ENCODE peak calls at places on chromosomes 4 and X, in ten cellular contexts. R is BE2C; L is foreskin fibroblast; T is glutamatergic neuron; O is heart right ventricle; A is RPMI7951; G is Peyer's patch; Q is germinal center; H is activated CD4-positive, alpha-beta T cell treated with anti-CD3 and anti-CD28 coated beads, Interleukin-2, amount 50 U/mL, for 4 hours; V is GOT3. J is an unnamed sample.
A peak's percentile ranks its signal among the peaks of the same experiment; 100 is the strongest.

GRCh38 chr4:85084371-85085170 is 118.1 kb upstream of the WDFY3 start:
- DNase-seq in O (peak; percentile 55), A (peak; percentile 66), G (peak; percentile 17), H (no peak), V (no peak), L (peak; percentile 86), R (peak; percentile 64), Q (peak; percentile 6), T (peak; percentile 29), J (no peak)

GRCh38 chr4:126748736-126749135 is 884.0 kb upstream of the INTU start:
- DNase-seq in O (no peak), R (no peak), H (no peak), V (no peak), L (peak; percentile 60), Q (no peak), G (no peak), T (no peak), A (peak; percentile 73), J (no peak)

GRCh38 chrX:65273152-65273551 is 261.4 kb downstream of the LAS1L start:
- DNase-seq in A (no peak), T (no peak), O (no peak), R (no peak), Q (no peak), L (no peak), H (no peak), V (no peak), G (no peak), J (no peak)

GRCh38 chr4:142813388-142813787 is 32.7 kb downstream of the INPP4B start:
- DNase-seq in O (no peak), R (no peak), H (no peak), Q (no peak), V (no peak), A (no peak), L (no peak), G (no peak), T (no peak), J (no peak)

GRCh38 chr4:144115519-144115918 is 25.0 kb downstream of the GYPA start:
- DNase-seq in A (no peak), G (no peak), Q (no peak), H (no peak), O (no peak), T (no peak), R (no peak), L (no peak), V (no peak), J (no peak)

GRCh38 chrX:40179333-40179732 is 81.6 kb upstream of the BCOR start:
- DNase-seq in O (no peak), V (no peak), A (no peak), T (no peak), H (no peak), Q (no peak), R (no peak), G (no peak), L (no peak), J (no peak)

GRCh38 chrX:45143455-45143854 is 57.2 kb downstream of the DIPK2B start:
- DNase-seq in O (no peak), A (peak; percentile 36), T (no peak), Q (no peak), L (no peak), H (no peak), G (no peak), R (no peak), V (no peak), J (no peak)

GRCh38 chr4:24778427-24779225 is 16.7 kb upstream of the SOD3 start:
- DNase-seq in A (peak; percentile 97), R (no peak), H (no peak), V (peak; percentile 37), L (peak; percentile 97), Q (no peak), G (no peak), O (peak; percentile 35), T (no peak), J (peak; percentile 42)

GRCh38 chrX:69493766-69494165 is 10.4 kb upstream of the NALF2 start:
- DNase-seq in T (no peak), O (no peak), L (no peak), R (no peak), G (no peak), H (no peak), A (no peak), Q (no peak), V (no peak), J (no peak)

J was measured in thoracic aorta.